ENCODE peak calls at places on chromosomes 13 and 19, in ten cellular contexts. One of them, this sample, is unnamed.

GRCh38 chr19:4829001-4829712 is 2.4 kb downstream of the TICAM1 start:
- DNase-seq in GM20000: peak
- DNase-seq in dorsolateral prefrontal cortex: no peak
- DNase-seq in foreskin keratinocyte: no peak
- DNase-seq in GM10248: peak
- DNase-seq in uterus: no peak
- DNase-seq in mucosa of descending colon: no peak
- DNase-seq in astrocyte: no peak
- DNase-seq in heart right ventricle: no peak
- DNase-seq in Calu3: peak
- DNase-seq in this sample: no peak

GRCh38 chr13:110426745-110427144 is 119.7 kb downstream of the COL4A2 start:
- DNase-seq in heart right ventricle: no peak
- DNase-seq in GM10248: no peak
- DNase-seq in foreskin keratinocyte: no peak
- DNase-seq in mucosa of descending colon: no peak
- DNase-seq in dorsolateral prefrontal cortex: no peak
- DNase-seq in astrocyte: no peak
- DNase-seq in GM20000: no peak
- DNase-seq in Calu3: no peak
- DNase-seq in uterus: no peak
- DNase-seq in this sample: no peak

GRCh38 chr13:23657056-23657455 is 86.8 kb downstream of the TNFRSF19 start:
- DNase-seq in GM20000: no peak
- DNase-seq in uterus: no peak
- DNase-seq in Calu3: no peak
- DNase-seq in dorsolateral prefrontal cortex: no peak
- DNase-seq in astrocyte: peak
- DNase-seq in mucosa of descending colon: no peak
- DNase-seq in GM10248: no peak
- DNase-seq in foreskin keratinocyte: no peak
- DNase-seq in heart right ventricle: no peak
- DNase-seq in this sample: no peak

GRCh38 chr13:91162180-91162579 is 185.3 kb upstream of the MIR17HG start:
- DNase-seq in dorsolateral prefrontal cortex: no peak
- DNase-seq in uterus: no peak
- DNase-seq in heart right ventricle: no peak
- DNase-seq in GM10248: no peak
- DNase-seq in mucosa of descending colon: no peak
- DNase-seq in Calu3: no peak
- DNase-seq in foreskin keratinocyte: no peak
- DNase-seq in astrocyte: no peak
- DNase-seq in GM20000: no peak
- DNase-seq in this sample: no peak

GRCh38 chr19:29383696-29384095 is 142.1 kb upstream of the VSTM2B start:
- DNase-seq in mucosa of descending colon: no peak
- DNase-seq in heart right ventricle: no peak
- DNase-seq in GM20000: no peak
- DNase-seq in dorsolateral prefrontal cortex: peak
- DNase-seq in uterus: no peak
- DNase-seq in GM10248: no peak
- DNase-seq in astrocyte: no peak
- DNase-seq in foreskin keratinocyte: no peak
- DNase-seq in Calu3: no peak
- DNase-seq in this sample: no peak

GRCh38 chr19:40322951-40323615 is 25.1 kb downstream of the C19orf47 start:
- DNase-seq in GM20000: no peak
- DNase-seq in GM10248: no peak
- DNase-seq in Calu3: no peak
- DNase-seq in foreskin keratinocyte: no peak
- DNase-seq in heart right ventricle: no peak
- DNase-seq in mucosa of descending colon: no peak
- DNase-seq in uterus: no peak
- DNase-seq in dorsolateral prefrontal cortex: no peak
- DNase-seq in astrocyte: no peak
- DNase-seq in this sample: no peak

GRCh38 chr19:32580353-32580900 is 563 bp upstream of the PDCD5 start:
- DNase-seq in foreskin keratinocyte: no peak
- DNase-seq in heart right ventricle: no peak
- DNase-seq in GM20000: no peak
- DNase-seq in mucosa of descending colon: no peak
- DNase-seq in astrocyte: no peak
- DNase-seq in Calu3: no peak
- DNase-seq in dorsolateral prefrontal cortex: no peak
- DNase-seq in GM10248: no peak
- DNase-seq in uterus: no peak
- DNase-seq in this sample: no peak

GRCh38 chr19:45954132-45954531 is 19.5 kb downstream of the NOVA2 start:
- DNase-seq in heart right ventricle: no peak
- DNase-seq in astrocyte: peak
- DNase-seq in GM20000: no peak
- DNase-seq in mucosa of descending colon: no peak
- DNase-seq in dorsolateral prefrontal cortex: peak
- DNase-seq in foreskin keratinocyte: no peak
- DNase-seq in Calu3: no peak
- DNase-seq in uterus: no peak
- DNase-seq in GM10248: no peak
- DNase-seq in this sample: peak

GRCh38 chr13:113558461-113558860 is 26.1 kb upstream of the TFDP1 start:
- DNase-seq in foreskin keratinocyte: no peak
- DNase-seq in Calu3: no peak
- DNase-seq in dorsolateral prefrontal cortex: no peak
- DNase-seq in astrocyte: no peak
- DNase-seq in GM20000: no peak
- DNase-seq in uterus: no peak
- DNase-seq in GM10248: no peak
- DNase-seq in heart right ventricle: no peak
- DNase-seq in mucosa of descending colon: no peak
- DNase-seq in this sample: no peak

GRCh38 chr13:51797664-51798488 is 6.1 kb downstream of the DHRS12 start:
- DNase-seq in uterus: peak
- DNase-seq in mucosa of descending colon: no peak
- DNase-seq in astrocyte: peak
- DNase-seq in Calu3: peak
- DNase-seq in dorsolateral prefrontal cortex: no peak
- DNase-seq in heart right ventricle: no peak
- DNase-seq in GM20000: peak
- DNase-seq in foreskin keratinocyte: peak
- DNase-seq in GM10248: peak
- DNase-seq in this sample: peak

GRCh38 chr13:35621989-35622388 is 145.5 kb upstream of the MAB21L1 start:
- DNase-seq in dorsolateral prefrontal cortex: no peak
- DNase-seq in mucosa of descending colon: no peak
- DNase-seq in Calu3: no peak
- DNase-seq in GM10248: no peak
- DNase-seq in astrocyte: no peak
- DNase-seq in GM20000: no peak
- DNase-seq in foreskin keratinocyte: peak
- DNase-seq in uterus: no peak
- DNase-seq in heart right ventricle: no peak
- DNase-seq in this sample: no peak

GRCh38 chr13:30676672-30677071 is 58.7 kb upstream of the ALOX5AP start:
- DNase-seq in uterus: no peak
- DNase-seq in dorsolateral prefrontal cortex: no peak
- DNase-seq in GM20000: no peak
- DNase-seq in Calu3: no peak
- DNase-seq in mucosa of descending colon: no peak
- DNase-seq in GM10248: no peak
- DNase-seq in foreskin keratinocyte: no peak
- DNase-seq in astrocyte: no peak
- DNase-seq in heart right ventricle: no peak
- DNase-seq in this sample: no peak

GRCh38 chr13:41765020-41765419 is 195.9 kb downstream of the VWA8 start:
- DNase-seq in Calu3: no peak
- DNase-seq in heart right ventricle: no peak
- DNase-seq in astrocyte: no peak
- DNase-seq in uterus: no peak
- DNase-seq in GM20000: no peak
- DNase-seq in foreskin keratinocyte: no peak
- DNase-seq in mucosa of descending colon: no peak
- DNase-seq in GM10248: no peak
- DNase-seq in dorsolateral prefrontal cortex: no peak
- DNase-seq in this sample: no peak
- TF ChIP-seq CTCF in Calu3: no peak
- TF ChIP-seq CTCF in heart right ventricle: no peak
- TF ChIP-seq CTCF in astrocyte: no peak
- TF ChIP-seq CTCF in uterus: no peak
- TF ChIP-seq CTCF in GM20000: no peak
- TF ChIP-seq CTCF in foreskin keratinocyte: no peak
- TF ChIP-seq CTCF in mucosa of descending colon: no peak
- TF ChIP-seq CTCF in GM10248: no peak
- TF ChIP-seq CTCF in dorsolateral prefrontal cortex: no peak
- TF ChIP-seq CTCF in this sample: no peak

GRCh38 chr13:93248627-93249047 is 22.0 kb downstream of the GPC6 start:
- DNase-seq in foreskin keratinocyte: no peak
- DNase-seq in uterus: no peak
- DNase-seq in GM10248: no peak
- DNase-seq in astrocyte: peak
- DNase-seq in heart right ventricle: no peak
- DNase-seq in GM20000: no peak
- DNase-seq in mucosa of descending colon: no peak
- DNase-seq in Calu3: peak
- DNase-seq in dorsolateral prefrontal cortex: no peak
- DNase-seq in this sample: peak
- TF ChIP-seq CTCF in foreskin keratinocyte: peak
- TF ChIP-seq CTCF in uterus: no peak
- TF ChIP-seq CTCF in GM10248: no peak
- TF ChIP-seq CTCF in astrocyte: peak
- TF ChIP-seq CTCF in heart right ventricle: no peak
- TF ChIP-seq CTCF in GM20000: no peak
- TF ChIP-seq CTCF in mucosa of descending colon: no peak
- TF ChIP-seq CTCF in Calu3: no peak
- TF ChIP-seq CTCF in dorsolateral prefrontal cortex: no peak
- TF ChIP-seq CTCF in this sample: peak

DNA sequence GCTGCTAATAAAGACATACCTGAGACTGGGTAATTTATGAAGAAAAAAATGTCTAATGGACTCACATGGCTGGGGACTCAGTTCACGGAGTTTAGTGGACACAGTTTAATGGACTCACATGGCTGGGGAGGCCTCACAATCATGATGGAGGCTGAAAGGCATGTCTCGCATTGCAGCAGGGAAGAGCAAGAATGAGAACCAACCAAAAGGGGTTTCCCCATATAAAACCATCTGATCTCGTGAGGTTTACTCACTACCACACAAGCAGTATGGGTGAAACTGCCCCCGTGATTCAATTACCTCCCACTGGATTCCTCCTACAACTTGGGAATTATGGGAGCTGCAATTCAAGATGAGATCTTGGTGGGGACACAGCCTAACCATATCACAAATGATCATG is 1181.2 kb downstream of the PCDH9 start:
- DNase-seq in Calu3: no peak
- DNase-seq in GM20000: no peak
- DNase-seq in foreskin keratinocyte: no peak
- DNase-seq in dorsolateral prefrontal cortex: no peak
- DNase-seq in GM10248: no peak
- DNase-seq in astrocyte: no peak
- DNase-seq in mucosa of descending colon: no peak
- DNase-seq in uterus: no peak
- DNase-seq in heart right ventricle: no peak
- DNase-seq in this sample: no peak
- TF ChIP-seq CTCF in Calu3: no peak
- TF ChIP-seq CTCF in GM20000: no peak
- TF ChIP-seq CTCF in foreskin keratinocyte: no peak
- TF ChIP-seq CTCF in dorsolateral prefrontal cortex: no peak
- TF ChIP-seq CTCF in GM10248: no peak
- TF ChIP-seq CTCF in astrocyte: no peak
- TF ChIP-seq CTCF in mucosa of descending colon: no peak
- TF ChIP-seq CTCF in uterus: no peak
- TF ChIP-seq CTCF in heart right ventricle: no peak
- TF ChIP-seq CTCF in this sample: no peak

GRCh38 chr19:384801-385169 is 24.2 kb downstream of the C2CD4C start:
- DNase-seq in foreskin keratinocyte: no peak
- DNase-seq in Calu3: no peak
- DNase-seq in GM20000: no peak
- DNase-seq in GM10248: no peak
- DNase-seq in dorsolateral prefrontal cortex: no peak
- DNase-seq in astrocyte: no peak
- DNase-seq in heart right ventricle: no peak
- DNase-seq in mucosa of descending colon: no peak
- DNase-seq in uterus: no peak
- DNase-seq in this sample: no peak

GRCh38 chr19:387777-388176 is 21.2 kb downstream of the C2CD4C start:
- DNase-seq in heart right ventricle: no peak
- DNase-seq in mucosa of descending colon: no peak
- DNase-seq in GM20000: no peak
- DNase-seq in Calu3: no peak
- DNase-seq in astrocyte: no peak
- DNase-seq in GM10248: no peak
- DNase-seq in uterus: no peak
- DNase-seq in dorsolateral prefrontal cortex: no peak
- DNase-seq in foreskin keratinocyte: no peak
- DNase-seq in this sample: no peak

GRCh38 chr19:383040-383439 is 25.9 kb downstream of the C2CD4C start:
- DNase-seq in mucosa of descending colon: no peak
- DNase-seq in astrocyte: no peak
- DNase-seq in GM10248: no peak
- DNase-seq in GM20000: no peak
- DNase-seq in uterus: no peak
- DNase-seq in dorsolateral prefrontal cortex: no peak
- DNase-seq in Calu3: no peak
- DNase-seq in heart right ventricle: no peak
- DNase-seq in foreskin keratinocyte: no peak
- DNase-seq in this sample: no peak

GRCh38 chr19:379796-380195 is 29.2 kb downstream of the C2CD4C start:
- DNase-seq in GM20000: no peak
- DNase-seq in dorsolateral prefrontal cortex: no peak
- DNase-seq in mucosa of descending colon: no peak
- DNase-seq in astrocyte: no peak
- DNase-seq in Calu3: no peak
- DNase-seq in foreskin keratinocyte: no peak
- DNase-seq in uterus: no peak
- DNase-seq in GM10248: no peak
- DNase-seq in heart right ventricle: no peak
- DNase-seq in this sample: no peak

DNA sequence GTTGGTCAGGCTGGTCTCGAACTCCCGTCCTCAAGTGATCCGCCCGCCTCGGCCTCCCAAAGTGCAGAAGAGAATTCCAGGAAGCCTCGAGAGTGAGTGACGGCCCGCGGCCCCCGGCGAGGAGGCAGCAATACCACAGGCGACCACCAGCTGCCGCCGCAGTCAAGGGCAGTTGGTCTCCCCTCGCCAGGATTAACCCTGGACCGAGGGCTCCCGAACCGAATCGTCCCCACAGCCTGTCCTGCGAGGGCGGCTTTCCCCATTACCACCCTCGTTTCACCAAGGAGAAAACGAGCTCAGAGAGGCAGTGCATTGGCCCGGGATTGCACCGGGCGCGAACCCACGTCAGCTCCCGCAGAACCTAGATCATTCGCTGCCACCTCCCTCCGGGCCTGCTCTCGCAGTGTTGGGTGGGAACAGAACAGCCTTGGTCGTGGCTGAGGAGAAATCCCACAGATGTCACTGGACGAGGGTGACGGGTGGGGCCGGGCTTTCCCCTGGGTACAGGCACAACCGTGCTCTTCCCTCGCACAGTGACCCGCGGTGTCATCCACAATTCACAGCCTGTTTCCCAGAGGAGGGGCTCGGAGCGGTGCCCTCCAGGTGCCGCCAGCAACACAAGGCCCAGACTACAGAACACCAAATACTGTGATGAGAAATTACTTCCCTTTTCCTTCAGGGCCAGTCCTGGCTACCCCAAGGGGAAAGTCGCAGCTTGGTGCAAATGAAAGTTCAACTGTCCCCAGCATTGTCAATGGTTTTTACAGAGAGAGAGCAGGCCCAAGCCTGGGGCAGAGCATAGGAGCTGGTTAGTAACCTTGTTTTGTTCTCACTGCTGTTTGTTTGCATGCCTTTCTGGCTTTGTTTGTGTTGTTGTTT is 24.8 kb downstream of the C2CD4C start:
- DNase-seq in mucosa of descending colon: no peak
- DNase-seq in uterus: no peak
- DNase-seq in foreskin keratinocyte: no peak
- DNase-seq in astrocyte: no peak
- DNase-seq in Calu3: no peak
- DNase-seq in GM20000: no peak
- DNase-seq in heart right ventricle: peak
- DNase-seq in GM10248: no peak
- DNase-seq in dorsolateral prefrontal cortex: peak
- DNase-seq in this sample: peak
- TF ChIP-seq CTCF in mucosa of descending colon: peak
- TF ChIP-seq CTCF in uterus: peak
- TF ChIP-seq CTCF in foreskin keratinocyte: peak
- TF ChIP-seq CTCF in astrocyte: peak
- TF ChIP-seq CTCF in Calu3: no peak
- TF ChIP-seq CTCF in GM20000: no peak
- TF ChIP-seq CTCF in heart right ventricle: peak
- TF ChIP-seq CTCF in GM10248: peak
- TF ChIP-seq CTCF in dorsolateral prefrontal cortex: peak
- TF ChIP-seq CTCF in this sample: peak